ENCODE peak calls at places on chromosomes 16 and 17, in seven cellular contexts. G, F, V, O, A, R and H are unnamed samples.

GRCh38 chr16:56610609-56611111 is 2.3 kb downstream of the MT2A start:
- DNase-seq in G (no peak), F (no peak), V (no peak), O (no peak), A (peak), R (no peak), H (no peak)

GRCh38 chr17:49821466-49821865 is 26.4 kb downstream of the TAC4 start:
- DNase-seq in G (no peak), F (no peak), V (no peak), O (no peak), A (no peak), R (no peak), H (no peak)

GRCh38 chr17:29039764-29040598 is 3.0 kb upstream of the PIPOX start:
- DNase-seq in G (no peak), F (no peak), V (no peak), O (peak), A (no peak), R (no peak), H (no peak)

GRCh38 chr16:354286-354881 is 1.9 kb upstream of the AXIN1 start:
- DNase-seq in G (no peak), F (no peak), V (no peak), O (peak), A (no peak), R (no peak), H (peak)

GRCh38 chr16:79528281-79528680 is 72.3 kb downstream of the MAF start:
- DNase-seq in G (no peak), F (no peak), V (no peak), O (no peak), A (no peak), R (no peak), H (peak)

GRCh38 chr17:59284317-59284716 is 47.1 kb upstream of the YPEL2 start:
- DNase-seq in G (no peak), F (no peak), V (no peak), O (no peak), A (no peak), R (no peak), H (no peak)

GRCh38 chr16:24524855-24525652 is 14.3 kb upstream of the RBBP6 start:
- DNase-seq in G (no peak), F (no peak), V (no peak), O (no peak), A (no peak), R (no peak), H (no peak)

GRCh38 chr16:57140866-57141668 is 44.8 kb downstream of the PSME3IP1 start:
- DNase-seq in G (no peak), F (no peak), V (no peak), O (no peak), A (no peak), R (no peak), H (no peak)

GRCh38 chr16:88920618-88921602 is 54.5 kb upstream of the PABPN1L start:
- DNase-seq in G (peak), F (peak), V (no peak), O (peak), A (no peak), R (no peak), H (peak)

GRCh38 chr16:84774810-84775209 is 45.0 kb upstream of the CRISPLD2 start:
- DNase-seq in G (no peak), F (no peak), V (no peak), O (peak), A (no peak), R (no peak), H (no peak)

GRCh38 chr16:21260870-21261791 is 17.0 kb downstream of the CRYM start:
- DNase-seq in G (no peak), F (peak), V (no peak), O (peak), A (no peak), R (no peak), H (no peak)

GRCh38 chr16:66494916-66495315 is 55.0 kb downstream of the TK2 start:
- DNase-seq in G (no peak), F (no peak), V (no peak), O (no peak), A (no peak), R (no peak), H (no peak)

GRCh38 chr17:59331929-59332889 is 754 bp downstream of the YPEL2 start:
- DNase-seq in G (peak), F (peak), V (peak), O (no peak), A (no peak), R (no peak), H (peak)

GRCh38 chr17:82330322-82331239 is 3.0 kb downstream of the SECTM1 start:
- DNase-seq in G (no peak), F (no peak), V (no peak), O (peak), A (no peak), R (peak), H (no peak)

GRCh38 chr16:89391-90302 is 11.6 kb downstream of the MPG start:
- DNase-seq in G (no peak), F (no peak), V (no peak), O (no peak), A (no peak), R (no peak), H (no peak)